ENCODE peak calls at places on chromosomes 4 and X, in eight cellular contexts. D is lower leg skin; K is COR-L47; T is NCI-H1092 treated with DMSO at 0.1 percent for 48 hours; P is MCF 10A; I is thoracic aorta; R is stimulated activated CD4-positive, alpha-beta T cell treated with anti-CD3 and anti-CD28 coated beads, Interleukin-2, amount 100 ng/mL, for 24 hours; S is stimulated activated CD8-positive, alpha-beta memory T cell treated with anti-CD3 and anti-CD28 coated beads, Interleukin-7, amount 100 ng/mL, for 1 hour. H is an unnamed sample.

GRCh38 chr4:8701101-8702019 is 108.8 kb downstream of the CPZ start:
- DNase-seq in D (peak; percentile 71), K (no peak), T (no peak), P (no peak), I (no peak), R (no peak), S (no peak), H (no peak)

GRCh38 chrX:103774070-103774642 is 2.5 kb upstream of the PLP1 start:
- DNase-seq in D (peak; percentile 31), K (peak; percentile 65), T (peak; percentile 20), P (peak; percentile 64), I (no peak), R (no peak), S (no peak), H (peak; percentile 24)

GRCh38 chr4:38488891-38489861 is 174.8 kb upstream of the KLF3 start:
- DNase-seq in D (no peak), K (no peak), T (no peak), P (no peak), I (no peak), R (no peak), S (no peak), H (peak; percentile 47)

GRCh38 chrX:28910501-28910900 is 323.3 kb downstream of the IL1RAPL1 start:
- DNase-seq in D (no peak), K (no peak), T (no peak), P (no peak), I (no peak), R (no peak), S (no peak), H (no peak)

GRCh38 chrX:118978451-118978850 is 4.0 kb downstream of the LONRF3 start:
- DNase-seq in D (no peak), K (no peak), T (no peak), P (peak; percentile 1), I (no peak), R (no peak), S (no peak), H (no peak)

GRCh38 chr4:98564847-98565246 is 93.6 kb downstream of the TSPAN5 start:
- DNase-seq in D (no peak), K (no peak), T (no peak), P (no peak), I (no peak), R (no peak), S (no peak), H (no peak)

GRCh38 chr4:184368290-184368689 is 106.1 kb downstream of the IRF2 start:
- DNase-seq in D (no peak), K (peak; percentile 22), T (no peak), P (no peak), I (no peak), R (no peak), S (no peak), H (no peak)

GRCh38 chr4:41327770-41328169 is 71.0 kb downstream of the UCHL1 start:
- DNase-seq in D (no peak), K (no peak), T (no peak), P (no peak), I (no peak), R (no peak), S (no peak), H (no peak)

GRCh38 chr4:68895561-68896198 is 55.9 kb downstream of the UGT2A3 start:
- DNase-seq in D (no peak), K (no peak), T (no peak), P (no peak), I (no peak), R (no peak), S (no peak), H (no peak)

GRCh38 chr4:145216532-145216931 is 36.1 kb upstream of the OTUD4 start:
- DNase-seq in D (no peak), K (peak; percentile 15), T (peak; percentile 25), P (peak; percentile 48), I (no peak), R (no peak), S (no peak), H (no peak)

GRCh38 chrX:47637546-47638195 is 7.9 kb upstream of the CFP start:
- DNase-seq in D (no peak), K (no peak), T (no peak), P (no peak), I (no peak), R (peak; percentile 53), S (no peak), H (no peak)

H was measured in SK-N-DZ.